ENCODE peak calls at places on chromosomes 6 and 20, in eight cellular contexts. Y is GM04503, T is Right ventricle myocardium superior, K is esophagus squamous epithelium, R is HT1080, O is heart right ventricle, N is caudate nucleus, M is right cardiac atrium. W is an unnamed sample.

GRCh38 chr6:149045404-149045803 is 272.1 kb upstream of the TAB2 start:
- DNase-seq in O (no peak), K (no peak), Y (no peak), T (no peak), N (no peak), M (no peak), R (no peak), W (peak)

GRCh38 chr6:33963351-33963750 is 159.5 kb upstream of the MLN start:
- DNase-seq in T (no peak), R (no peak), M (no peak), Y (no peak), N (no peak), O (no peak), K (no peak), W (no peak)

GRCh38 chr20:11979306-11980128 is 61.8 kb downstream of the BTBD3 start:
- DNase-seq in N (no peak), Y (no peak), T (no peak), K (no peak), O (no peak), R (no peak), M (no peak), W (no peak)

GRCh38 chr6:149231786-149232185 is 85.7 kb upstream of the TAB2 start:
- DNase-seq in R (no peak), O (no peak), M (no peak), N (no peak), Y (no peak), K (no peak), T (no peak), W (no peak)

GRCh38 chr6:31170600-31170881 is at the start of gene POU5F1:
- DNase-seq in O (no peak), R (no peak), M (no peak), Y (no peak), N (no peak), T (no peak), K (no peak), W (no peak)

GRCh38 chr20:37890108-37890507 is 12.8 kb upstream of the VSTM2L start:
- DNase-seq in N (no peak), R (no peak), Y (no peak), M (no peak), O (no peak), K (no peak), T (no peak), W (no peak)

GRCh38 chr20:50745634-50746137 is 14.3 kb downstream of the PARD6B start:
- DNase-seq in R (no peak), O (no peak), T (no peak), Y (no peak), K (no peak), M (no peak), N (no peak), W (no peak)

GRCh38 chr6:10080561-10080960 is 334.3 kb downstream of the TFAP2A start:
- DNase-seq in O (no peak), N (no peak), K (no peak), R (no peak), Y (no peak), M (no peak), T (no peak), W (no peak)

GRCh38 chr20:18288748-18289705 is 700 bp downstream of the ZNF133 start:
- DNase-seq in M (no peak), K (no peak), R (peak), Y (no peak), O (no peak), N (no peak), T (no peak), W (peak)

GRCh38 chr20:33600414-33600813 is 61.7 kb upstream of the C20orf144 start:
- DNase-seq in R (no peak), Y (no peak), O (no peak), M (no peak), T (no peak), N (no peak), K (no peak), W (no peak)

GRCh38 chr20:14951707-14952106 is 614.3 kb upstream of the FLRT3 start:
- DNase-seq in M (no peak), N (no peak), Y (peak), R (peak), T (no peak), K (no peak), O (no peak), W (peak)

GRCh38 chr20:39874049-39874893 is 814.8 kb downstream of the MAFB start:
- DNase-seq in R (peak), T (peak), K (no peak), O (peak), Y (no peak), M (peak), N (no peak), W (peak)

GRCh38 chr6:13500264-13500663 is 12.9 kb upstream of the GFOD1 start:
- DNase-seq in O (no peak), N (no peak), T (no peak), R (peak), K (no peak), Y (no peak), M (no peak), W (peak)

GRCh38 chr6:142732790-142733189 is 212.2 kb downstream of the HIVEP2 start:
- DNase-seq in T (no peak), K (no peak), Y (no peak), R (no peak), M (no peak), N (no peak), O (no peak), W (no peak)

GRCh38 chr6:137740967-137741761 is 125.9 kb upstream of the TNFAIP3 start:
- DNase-seq in Y (no peak), N (no peak), T (no peak), K (no peak), M (no peak), O (no peak), R (no peak), W (no peak)

GRCh38 chr6:150392452-150393220 is 23.8 kb downstream of the IYD start:
- DNase-seq in Y (no peak), T (no peak), N (no peak), M (no peak), K (no peak), O (no peak), R (no peak), W (no peak)

GRCh38 chr20:24465168-24465567 is 4.3 kb upstream of the SYNDIG1 start:
- DNase-seq in R (no peak), T (peak), N (no peak), M (peak), K (no peak), O (peak), Y (no peak), W (no peak)

GRCh38 chr20:57627339-57627738 is 7.1 kb upstream of the ZBP1 start:
- DNase-seq in R (no peak), Y (no peak), M (no peak), K (no peak), O (no peak), T (no peak), N (no peak), W (no peak)

GRCh38 chr6:25193147-25193864 is 85.9 kb upstream of the CARMIL1 start:
- DNase-seq in O (no peak), K (no peak), R (peak), T (no peak), M (peak), N (no peak), Y (peak), W (peak)

GRCh38 chr6:9516207-9516606 is 898.7 kb downstream of the TFAP2A start:
- DNase-seq in O (no peak), K (no peak), M (no peak), R (peak), T (no peak), Y (peak), N (no peak), W (peak)

GRCh38 chr6:127225497-127225896 is 41.2 kb upstream of the RNF146 start:
- DNase-seq in K (no peak), N (no peak), O (no peak), R (peak), Y (no peak), T (no peak), M (no peak), W (no peak)

GRCh38 chr6:34491091-34491430 is 25.2 kb downstream of the PACSIN1 start:
- DNase-seq in N (no peak), T (no peak), Y (no peak), R (no peak), O (no peak), M (no peak), K (no peak), W (no peak)

GRCh38 chr6:157150076-157150475 is 173.2 kb downstream of the TMEM242 start:
- DNase-seq in Y (no peak), M (no peak), N (no peak), T (no peak), R (peak), K (no peak), O (no peak), W (peak)

GRCh38 chr6:52388790-52389189 is 26.8 kb downstream of the PAQR8 start:
- DNase-seq in K (no peak), O (no peak), Y (no peak), N (no peak), R (no peak), T (no peak), M (no peak), W (no peak)

GRCh38 chr6:133888931-133889556 is at the start of gene TCF21:
- DNase-seq in N (no peak), M (peak), Y (no peak), R (no peak), K (no peak), T (peak), O (peak), W (peak)

GRCh38 chr6:2197984-2198383 is 47.4 kb downstream of the GMDS start:
- DNase-seq in O (no peak), M (no peak), R (no peak), K (no peak), Y (no peak), N (no peak), T (no peak), W (no peak)

GRCh38 chr6:43297644-43298564 is at the start of gene SLC22A7:
- DNase-seq in K (no peak), Y (no peak), R (no peak), T (peak), N (no peak), M (no peak), O (peak), W (no peak)

GRCh38 chr6:145704153-145704781 is 31.1 kb downstream of the EPM2A start:
- DNase-seq in T (no peak), Y (no peak), R (no peak), O (no peak), N (no peak), M (no peak), K (no peak), W (peak)

GRCh38 chr6:13711384-13711725 is 280 bp downstream of the RANBP9 start:
- DNase-seq in K (no peak), N (peak), Y (no peak), O (no peak), M (no peak), R (peak), T (no peak), W (peak)

GRCh38 chr6:106973018-106973840 is 1.3 kb downstream of the CD24 start:
- DNase-seq in K (no peak), N (no peak), O (peak), Y (no peak), M (no peak), R (no peak), T (no peak), W (no peak)

GRCh38 chr6:155177369-155177961 is 86.3 kb upstream of the CLDN20 start:
- DNase-seq in Y (no peak), R (peak), O (no peak), K (no peak), M (no peak), T (no peak), N (no peak), W (peak)

GRCh38 chr20:53412600-53413187 is 180.9 kb downstream of the ZNF217 start:
- DNase-seq in M (no peak), N (no peak), K (no peak), R (no peak), O (no peak), Y (no peak), T (no peak), W (no peak)

W was measured in ELR.